ENCODE peak calls at places on chromosome 15, in eight cellular contexts. L is mammary epithelial cell, P is tibial artery, R is HepG2, T is A549, K is hepatocyte, U is breast epithelium, A is OCI-LY7. X is an unnamed sample. For H3K9me3, the result is how much of the 10 kb centered on the place peaks cover.

GRCh38 chr15:31111091-31111647 is 9.6 kb upstream of the TRPM1 start:
- DNase-seq in L (no peak), P (no peak), R (no peak), T (no peak), K (no peak), U (no peak), A (no peak), X (no peak)

GRCh38 chr15:48077785-48078184 is 43.0 kb upstream of the SLC24A5 start:
- DNase-seq in L (no peak), P (no peak), R (no peak), T (no peak), K (no peak), U (no peak), A (no peak), X (no peak)

GRCh38 chr15:64635486-64635815 is 139.9 kb downstream of the RBPMS2 start:
- DNase-seq in L (peak), P (peak), R (peak), T (no peak), K (peak), U (no peak), A (no peak), X (no peak)

GRCh38 chr15:52236015-52236414 is 44.8 kb upstream of the GNB5 start:
- DNase-seq in L (no peak), P (no peak), R (no peak), T (no peak), K (no peak), U (no peak), A (no peak), X (no peak)

GRCh38 chr15:31439328-31439727 is 112.7 kb downstream of the KLF13 start:
- DNase-seq in L (no peak), P (no peak), R (peak), T (peak), K (no peak), U (no peak), A (peak), X (no peak)

GRCh38 chr15:81859737-81860516 is 185.9 kb downstream of the MEX3B start:
- DNase-seq in L (no peak), P (no peak), R (no peak), T (no peak), K (no peak), U (peak), A (peak), X (no peak)

GRCh38 chr15:78303729-78304486 is 4.5 kb upstream of the SKIC8 start:
- DNase-seq in L (no peak), P (no peak), R (no peak), T (no peak), K (no peak), U (no peak), A (no peak), X (no peak)

GRCh38 chr15:41917767-41918430 is 24.0 kb upstream of the SPTBN5 start:
- DNase-seq in L (peak), P (no peak), R (no peak), T (peak), K (peak), U (no peak), A (no peak), X (peak)

GRCh38 chr15:51909591-51909990 is 62.0 kb downstream of the LEO1 start:
- DNase-seq in L (no peak), P (no peak), R (no peak), T (no peak), K (no peak), U (no peak), A (no peak), X (no peak)

GRCh38 chr15:69482686-69483256 is 30.2 kb downstream of the RPLP1 start:
- DNase-seq in L (no peak), P (no peak), R (no peak), T (no peak), K (no peak), U (peak), A (no peak), X (no peak)

GRCh38 chr15:65177901-65178300 is 7.2 kb downstream of the CLPX start:
- DNase-seq in L (peak), P (no peak), R (no peak), T (no peak), K (no peak), U (no peak), A (no peak), X (no peak)

GRCh38 chr15:45634442-45635190 is at the start of gene SQOR:
- DNase-seq in L (peak), P (peak), R (peak), T (peak), K (peak), U (peak), A (no peak), X (peak)

GRCh38 chr15:40593130-40593529 is 919 bp upstream of the KNL1 start:
- DNase-seq in L (no peak), P (no peak), R (no peak), T (no peak), K (no peak), U (no peak), A (no peak), X (no peak)

GRCh38 chr15:51735611-51736010 is 1.8 kb downstream of the LYSMD2 start:
- DNase-seq in L (no peak), P (no peak), R (no peak), T (no peak), K (no peak), U (no peak), A (no peak), X (no peak)

GRCh38 chr15:101267320-101268104 is 9.8 kb downstream of the SELENOS start:
- DNase-seq in L (peak), P (peak), R (no peak), T (no peak), K (no peak), U (peak), A (no peak), X (peak)

GRCh38 chr15:80179025-80179759 is 26.4 kb downstream of the FAH start:
- DNase-seq in L (peak), P (no peak), R (no peak), T (peak), K (no peak), U (no peak), A (no peak), X (no peak)

GRCh38 chr15:49066374-49066773 is 20.1 kb upstream of the SECISBP2L start:
- DNase-seq in L (no peak), P (no peak), R (no peak), T (no peak), K (no peak), U (no peak), A (no peak), X (no peak)

GRCh38 chr15:41894791-41895463 is 1.1 kb upstream of the SPTBN5 start:
- DNase-seq in L (peak), P (peak), R (peak), T (no peak), K (peak), U (peak), A (no peak), X (peak)

GRCh38 chr15:87477759-87478687 is 778.5 kb downstream of the NTRK3 start:
- DNase-seq in L (peak), P (peak), R (no peak), T (peak), K (peak), U (peak), A (no peak), X (no peak)

GRCh38 chr15:67945951-67946700 is 106.3 kb upstream of the RNU6-1 start:
- DNase-seq in L (peak), P (no peak), R (peak), T (no peak), K (peak), U (peak), A (peak), X (no peak)

GRCh38 chr15:49817100-49817499 is 196.3 kb downstream of the DTWD1 start:
- DNase-seq in L (no peak), P (no peak), R (no peak), T (no peak), K (no peak), U (no peak), A (no peak), X (no peak)

GRCh38 chr15:89227425-89227824 is 6.0 kb upstream of the RLBP1 start:
- DNase-seq in L (no peak), P (no peak), R (no peak), T (no peak), K (no peak), U (no peak), A (no peak), X (no peak)

GRCh38 chr15:70521576-70522322 is 241.6 kb downstream of the UACA start:
- DNase-seq in L (no peak), P (no peak), R (no peak), T (no peak), K (no peak), U (no peak), A (no peak), X (no peak)

DNA sequence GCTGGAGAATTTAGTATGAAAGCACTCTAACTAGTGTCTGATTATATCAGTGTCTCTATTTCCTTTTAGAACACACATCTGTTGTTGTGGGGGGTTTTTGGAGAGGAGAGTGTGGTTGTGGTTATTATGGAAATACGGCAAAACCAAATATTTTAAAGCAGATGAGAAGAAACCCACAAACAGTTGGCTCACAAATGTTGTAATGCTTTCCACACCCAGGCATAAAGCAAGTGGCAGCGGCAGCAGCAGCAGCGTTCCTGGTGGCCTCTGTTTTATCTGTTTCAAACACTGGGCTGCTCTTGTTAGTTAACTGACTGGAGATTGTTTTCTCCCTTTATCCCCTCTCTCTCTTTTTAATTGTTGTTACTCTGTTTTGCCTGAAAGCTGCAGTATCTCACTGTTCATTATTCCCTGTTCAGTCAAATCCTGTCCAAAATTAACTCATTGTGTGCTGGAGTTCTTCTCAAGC is 1045.5 kb upstream of the NR2F2 start:
- DNase-seq in L (no peak), P (no peak), R (no peak), T (no peak), K (no peak), U (no peak), A (no peak), X (no peak)
- TF ChIP-seq CTCF in L (no peak), P (peak), R (no peak), T (no peak), K (peak), U (no peak), A (no peak), X (no peak)

GRCh38 chr15:25557916-25558315 is 119.1 kb upstream of the UBE3A start:
- DNase-seq in L (no peak), P (no peak), R (no peak), T (no peak), K (no peak), U (no peak), A (no peak), X (no peak)

GRCh38 chr15:25565470-25566264 is 126.8 kb upstream of the UBE3A start:
- DNase-seq in L (no peak), P (no peak), R (no peak), T (no peak), K (no peak), U (no peak), A (no peak), X (peak)

GRCh38 chr15:25568751-25569150 is 129.9 kb upstream of the UBE3A start:
- DNase-seq in L (no peak), P (peak), R (no peak), T (no peak), K (no peak), U (no peak), A (no peak), X (no peak)

DNA sequence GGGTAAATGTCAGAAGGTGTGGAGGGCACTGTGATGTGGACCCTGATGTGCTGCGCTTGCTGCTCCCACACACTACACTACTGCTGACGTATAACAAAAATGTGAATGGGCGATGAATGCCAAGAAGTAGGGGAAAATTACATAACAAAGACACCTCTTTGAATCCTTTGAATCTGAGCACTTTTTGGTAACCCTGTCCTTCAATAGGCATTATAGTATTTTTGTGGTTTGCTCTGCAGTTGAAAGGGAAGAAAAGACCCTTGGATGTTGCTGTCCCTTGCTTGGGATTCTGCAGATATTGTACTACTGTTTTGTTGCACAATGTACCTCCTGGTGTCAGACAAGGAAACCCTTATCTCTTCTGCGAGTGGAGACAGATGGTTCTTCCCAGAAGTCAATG is 124.7 kb upstream of the UBE3A start:
- DNase-seq in L (no peak), P (no peak), R (no peak), T (no peak), K (no peak), U (no peak), A (no peak), X (no peak)
- H3K9me3 ChIP-seq in L (under half), P (under half), R (under half), T (under half), K (under half), U (under half), A (under half), X (under half)

DNA sequence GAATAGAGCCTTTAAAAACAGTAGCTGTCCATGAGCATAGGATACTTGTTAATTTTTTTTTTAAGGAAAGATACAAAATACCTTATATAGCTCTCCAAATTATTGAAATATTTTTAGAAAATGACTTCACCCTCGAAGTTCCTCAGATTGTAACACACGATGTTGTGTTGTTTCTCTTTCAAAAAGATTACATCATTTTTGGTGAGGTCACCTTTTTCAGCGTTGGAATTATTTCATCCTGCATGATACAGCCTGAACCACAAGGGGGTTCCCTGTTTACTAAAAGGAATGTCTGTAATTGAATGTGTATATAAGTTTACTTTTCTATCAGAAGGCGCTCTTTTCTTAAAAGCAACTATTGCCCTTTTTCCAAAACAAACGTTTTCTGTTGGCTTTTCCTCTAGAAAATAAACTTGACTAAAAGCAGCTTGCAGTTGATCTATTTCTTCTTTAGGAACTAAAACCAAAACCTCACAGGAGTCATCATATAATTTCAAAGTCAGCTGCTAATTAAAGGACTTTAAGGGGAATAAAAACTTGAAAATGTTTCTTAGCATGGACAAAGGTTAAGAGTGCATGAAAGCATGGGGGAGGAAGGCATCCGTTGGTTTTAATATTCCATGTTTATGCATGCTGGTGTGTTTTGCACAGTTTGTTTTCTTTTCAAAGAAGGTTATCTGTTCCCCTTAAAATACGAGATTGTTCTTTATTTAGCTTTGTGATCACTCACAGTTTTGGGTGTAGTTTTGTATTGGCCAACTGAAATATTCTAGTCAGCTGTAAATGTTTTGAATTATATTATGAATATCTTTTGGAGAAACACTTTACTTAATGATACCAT is 29.4 kb downstream of the LYSMD4 start:
- DNase-seq in L (peak), P (no peak), R (peak), T (peak), K (peak), U (no peak), A (peak), X (no peak)
- H3K4me3 ChIP-seq in L (peak), P (no peak), R (no peak), T (peak), K (no peak), U (no peak), A (no peak), X (no peak)

GRCh38 chr15:74422370-74422722 is 11.4 kb downstream of the SEMA7A start:
- DNase-seq in L (no peak), P (no peak), R (no peak), T (no peak), K (no peak), U (no peak), A (no peak), X (no peak)

GRCh38 chr15:74425634-74426033 is 8.1 kb downstream of the SEMA7A start:
- DNase-seq in L (no peak), P (no peak), R (no peak), T (no peak), K (no peak), U (no peak), A (no peak), X (no peak)

GRCh38 chr15:74422723-74423442 is 10.9 kb downstream of the SEMA7A start:
- DNase-seq in L (peak), P (no peak), R (peak), T (no peak), K (no peak), U (peak), A (no peak), X (no peak)

GRCh38 chr15:74424901-74425528 is 8.7 kb downstream of the SEMA7A start:
- DNase-seq in L (no peak), P (no peak), R (no peak), T (no peak), K (no peak), U (no peak), A (no peak), X (no peak)

GRCh38 chr15:74423443-74424257 is 10.1 kb downstream of the SEMA7A start:
- DNase-seq in L (peak), P (no peak), R (peak), T (no peak), K (no peak), U (no peak), A (no peak), X (no peak)
- TF ChIP-seq CTCF in L (peak), P (no peak), R (no peak), T (no peak), K (no peak), U (no peak), A (no peak), X (no peak)

GRCh38 chr15:20367093-20367492 is 174.5 kb downstream of the GOLGA6L6 start:
- DNase-seq in L (no peak), P (no peak), R (no peak), T (no peak), K (no peak), U (no peak), A (no peak), X (no peak)

GRCh38 chr15:20368974-20369373 is 172.6 kb downstream of the GOLGA6L6 start:
- DNase-seq in L (no peak), P (no peak), R (no peak), T (no peak), K (no peak), U (no peak), A (no peak), X (no peak)
- H3K9me3 ChIP-seq in L (under half), P (under half), R (under half), T (under half), K (under half), U (under half), A (under half), X (under half)

GRCh38 chr15:38541046-38541445 is 23.6 kb downstream of the RASGRP1 start:
- DNase-seq in L (no peak), P (no peak), R (no peak), T (no peak), K (peak), U (no peak), A (no peak), X (no peak)
- H3K4me3 ChIP-seq in L (no peak), P (no peak), R (no peak), T (no peak), K (no peak), U (no peak), A (no peak), X (no peak)

DNA sequence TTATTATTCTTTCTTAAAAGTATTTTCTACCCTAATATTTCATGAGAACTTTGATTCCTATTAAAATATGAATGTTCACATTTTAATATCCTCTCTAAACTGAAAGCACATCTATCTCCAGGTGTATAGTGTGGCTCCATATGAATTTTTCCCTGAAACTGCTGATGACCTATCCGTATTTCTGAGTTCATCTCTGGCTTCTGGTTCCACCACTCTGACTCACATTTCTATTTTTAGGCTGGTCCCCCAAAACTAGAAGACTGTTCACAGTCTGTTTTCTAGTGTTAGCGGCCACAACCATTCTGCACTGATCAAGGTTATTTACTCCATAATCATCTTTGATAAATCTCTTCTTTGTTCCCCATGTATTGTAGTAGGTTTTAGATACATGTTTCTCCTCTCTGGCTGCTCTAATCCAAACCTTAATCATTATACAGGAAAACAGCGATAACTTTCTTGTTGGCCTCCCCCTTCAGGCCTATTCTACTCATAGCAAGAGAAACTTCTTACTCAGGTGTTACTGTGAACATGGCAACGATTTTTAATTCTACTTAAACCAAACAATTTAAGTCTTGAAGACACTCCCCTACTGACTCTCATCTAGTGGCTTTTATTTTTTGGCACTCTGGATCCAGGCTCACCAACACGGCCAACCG is 12.8 kb downstream of the ADPGK start:
- DNase-seq in L (no peak), P (no peak), R (no peak), T (peak), K (no peak), U (no peak), A (no peak), X (no peak)
- TF ChIP-seq CTCF in L (peak), P (no peak), R (no peak), T (no peak), K (no peak), U (no peak), A (peak), X (no peak)

DNA sequence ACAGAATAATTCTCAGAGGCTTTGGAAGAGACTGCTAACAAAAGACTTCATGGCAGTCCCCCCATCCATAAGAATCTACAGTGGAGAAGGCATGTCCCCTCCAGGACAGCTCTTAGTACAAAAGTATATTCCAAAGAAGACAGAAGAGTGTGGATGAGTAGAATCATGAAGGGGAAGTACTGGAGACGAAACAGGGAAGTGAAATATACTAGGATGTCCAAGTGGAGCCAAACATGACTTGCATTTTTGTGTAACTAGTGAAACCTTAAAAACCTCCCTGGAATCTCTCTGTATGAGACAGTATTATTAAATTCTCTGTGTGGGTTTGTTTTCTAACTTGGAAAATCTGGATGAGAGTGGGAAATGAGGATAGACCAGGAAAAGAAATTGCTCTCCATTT is 312.4 kb downstream of the RSL24D1 start:
- DNase-seq in L (no peak), P (no peak), R (no peak), T (no peak), K (no peak), U (no peak), A (no peak), X (no peak)
- H3K9me3 ChIP-seq in L (under half), P (under half), R (under half), T (under half), K (under half), U (under half), A (under half), X (under half)

X was measured in psoas muscle.